ENCODE peak calls at places on chromosome 17, in eight cellular contexts. J, O, W, X, V, C, E and B are unnamed samples.
A peak's percentile ranks its signal among the peaks of the same experiment; 100 is the strongest.

GRCh38 chr17:17422641-17423040 is 54.2 kb upstream of the MED9 start:
- DNase-seq in J (no peak), O (no peak), W (no peak), X (no peak), V (no peak), C (no peak), E (no peak), B (no peak)

GRCh38 chr17:80826955-80827645 is 164.5 kb upstream of the CHMP6 start:
- DNase-seq in J (peak; percentile 26), O (no peak), W (peak; percentile 37), X (no peak), V (peak; percentile 77), C (no peak), E (peak; percentile 70), B (no peak)

GRCh38 chr17:10812674-10813073 is 8.8 kb upstream of the TMEM238L start:
- DNase-seq in J (no peak), O (no peak), W (no peak), X (no peak), V (no peak), C (no peak), E (no peak), B (no peak)

GRCh38 chr17:3659541-3660111 is 8.8 kb downstream of the TAX1BP3 start:
- DNase-seq in J (no peak), O (no peak), W (peak; percentile 74), X (no peak), V (peak; percentile 12), C (no peak), E (peak; percentile 45), B (no peak)

GRCh38 chr17:53792451-53792850 is 30.3 kb upstream of the KIF2B start:
- DNase-seq in J (no peak), O (no peak), W (no peak), X (no peak), V (no peak), C (no peak), E (no peak), B (no peak)

GRCh38 chr17:40174528-40174927 is 2.7 kb upstream of the RAPGEFL1 start:
- DNase-seq in J (no peak), O (no peak), W (no peak), X (no peak), V (no peak), C (no peak), E (no peak), B (no peak)

GRCh38 chr17:67059372-67059771 is 15.0 kb downstream of the CACNG1 start:
- DNase-seq in J (no peak), O (no peak), W (no peak), X (no peak), V (peak; percentile 6), C (no peak), E (no peak), B (no peak)

GRCh38 chr17:83025636-83026280 is 53.7 kb upstream of the METRNL start:
- DNase-seq in J (no peak), O (no peak), W (no peak), X (no peak), V (no peak), C (no peak), E (no peak), B (no peak)

GRCh38 chr17:13462161-13462560 is 139.6 kb downstream of the HS3ST3A1 start:
- DNase-seq in J (no peak), O (no peak), W (no peak), X (no peak), V (no peak), C (no peak), E (no peak), B (no peak)

GRCh38 chr17:4136373-4136772 is 6.5 kb downstream of the ZZEF1 start:
- DNase-seq in J (no peak), O (no peak), W (no peak), X (no peak), V (no peak), C (no peak), E (no peak), B (peak; percentile 58)

GRCh38 chr17:48603959-48604769 is 622 bp downstream of the HOXB6 start:
- DNase-seq in J (no peak), O (no peak), W (no peak), X (no peak), V (no peak), C (no peak), E (peak; percentile 68), B (no peak)

GRCh38 chr17:34378664-34379101 is 15.7 kb upstream of the CCL1 start:
- DNase-seq in J (peak; percentile 50), O (peak; percentile 41), W (no peak), X (peak; percentile 26), V (no peak), C (peak; percentile 26), E (no peak), B (no peak)

GRCh38 chr17:78504156-78504925 is 72.9 kb downstream of the DNAH17 start:
- DNase-seq in J (no peak), O (no peak), W (no peak), X (no peak), V (no peak), C (no peak), E (no peak), B (no peak)

GRCh38 chr17:76527430-76528111 is 9.9 kb downstream of the CYGB start:
- DNase-seq in J (peak; percentile 48), O (no peak), W (peak; percentile 73), X (peak; percentile 46), V (no peak), C (no peak), E (peak; percentile 52), B (no peak)

GRCh38 chr17:61770752-61771533 is 92.4 kb downstream of the BRIP1 start:
- DNase-seq in J (no peak), O (no peak), W (no peak), X (no peak), V (no peak), C (no peak), E (no peak), B (no peak)

GRCh38 chr17:49926886-49927285 is 42.1 kb upstream of the DLX4 start:
- DNase-seq in J (no peak), O (no peak), W (no peak), X (no peak), V (no peak), C (no peak), E (no peak), B (no peak)

GRCh38 chr17:39738568-39738901 is 797 bp downstream of the GRB7 start:
- DNase-seq in J (peak; percentile 46), O (peak; percentile 70), W (no peak), X (peak; percentile 73), V (no peak), C (peak; percentile 36), E (peak; percentile 61), B (peak; percentile 62)

GRCh38 chr17:40407460-40407859 is 10.2 kb downstream of the TOP2A start:
- DNase-seq in J (no peak), O (no peak), W (no peak), X (no peak), V (no peak), C (no peak), E (no peak), B (no peak)

GRCh38 chr17:79699386-79700036 is 31.2 kb upstream of the ENPP7 start:
- DNase-seq in J (no peak), O (no peak), W (no peak), X (no peak), V (no peak), C (no peak), E (no peak), B (no peak)

GRCh38 chr17:40312131-40312731 is 3.3 kb downstream of the RARA start:
- DNase-seq in J (no peak), O (no peak), W (no peak), X (no peak), V (peak; percentile 55), C (no peak), E (peak; percentile 72), B (no peak)

GRCh38 chr17:81911277-81911961 is at the start of gene PCYT2:
- DNase-seq in J (peak; percentile 93), O (peak; percentile 100), W (peak; percentile 77), X (peak; percentile 94), V (peak; percentile 88), C (peak; percentile 91), E (peak; percentile 63), B (peak; percentile 89)

GRCh38 chr17:27294689-27295630 is 1.0 kb downstream of the WSB1 start:
- DNase-seq in J (peak; percentile 77), O (peak; percentile 11), W (peak; percentile 81), X (peak; percentile 31), V (no peak), C (peak; percentile 57), E (peak; percentile 72), B (peak; percentile 47)

GRCh38 chr17:74212913-74213791 is at the start of gene TTYH2:
- DNase-seq in J (peak; percentile 83), O (peak; percentile 70), W (peak; percentile 88), X (peak; percentile 83), V (peak; percentile 90), C (peak; percentile 75), E (peak; percentile 70), B (peak; percentile 76)

GRCh38 chr17:34365340-34365739 is 2.3 kb upstream of the CCL1 start:
- DNase-seq in J (peak; percentile 50), O (no peak), W (no peak), X (no peak), V (no peak), C (no peak), E (no peak), B (no peak)

GRCh38 chr17:74539281-74539820 is 6.6 kb downstream of the CD300C start:
- DNase-seq in J (no peak), O (no peak), W (no peak), X (no peak), V (no peak), C (no peak), E (no peak), B (no peak)

GRCh38 chr17:51764387-51764971 is 394.0 kb downstream of the CA10 start:
- DNase-seq in J (peak; percentile 59), O (peak; percentile 22), W (peak; percentile 24), X (peak; percentile 22), V (peak; percentile 19), C (peak; percentile 36), E (peak; percentile 55), B (peak; percentile 68)

GRCh38 chr17:31134526-31134925 is 39.7 kb downstream of the NF1 start:
- DNase-seq in J (no peak), O (no peak), W (no peak), X (no peak), V (no peak), C (no peak), E (no peak), B (no peak)

GRCh38 chr17:50169121-50169764 is 3.4 kb downstream of the SGCA start:
- DNase-seq in J (peak; percentile 59), O (no peak), W (no peak), X (peak; percentile 56), V (peak; percentile 24), C (peak; percentile 61), E (peak; percentile 69), B (no peak)

GRCh38 chr17:17567631-17568030 is 23.9 kb downstream of the PEMT start:
- DNase-seq in J (no peak), O (no peak), W (peak; percentile 51), X (no peak), V (peak; percentile 76), C (no peak), E (no peak), B (peak; percentile 58)

GRCh38 chr17:15999141-15999973 is at the start of the genes TTC19 and ZSWIM7:
- DNase-seq in J (peak; percentile 93), O (peak; percentile 96), W (peak; percentile 86), X (peak; percentile 97), V (peak; percentile 94), C (peak; percentile 92), E (peak; percentile 85), B (peak; percentile 79)

GRCh38 chr17:77285594-77286390 is 145.0 kb downstream of the SEC14L1 start:
- DNase-seq in J (no peak), O (no peak), W (peak; percentile 40), X (no peak), V (peak; percentile 27), C (no peak), E (peak; percentile 88), B (no peak)

GRCh38 chr17:31722251-31723056 is 136.6 kb downstream of the COPRS start:
- DNase-seq in J (no peak), O (no peak), W (no peak), X (no peak), V (no peak), C (no peak), E (no peak), B (no peak)

GRCh38 chr17:55772086-55772485 is 21.2 kb downstream of the PCTP start:
- DNase-seq in J (no peak), O (no peak), W (no peak), X (no peak), V (no peak), C (no peak), E (no peak), B (no peak)